ENCODE peak calls at places on chromosomes 5 and 9, in five cellular contexts. Q is adrenal gland; K is A549; Z is CD4-positive, alpha-beta memory T cell; W is ovary. A is an unnamed sample.

GRCh38 chr5:43042176-43042625 is 2.1 kb upstream of the ANXA2R start:
- DNase-seq in Q (peak; percentile 85), K (peak; percentile 35), Z (peak; percentile 90), W (peak; percentile 60), A (peak; percentile 80)

GRCh38 chr5:149212203-149212951 is 59.3 kb upstream of the AFAP1L1 start:
- DNase-seq in Q (no peak), K (no peak), Z (no peak), W (no peak), A (no peak)

GRCh38 chr5:78920604-78921003 is 64.5 kb downstream of the ARSB start:
- DNase-seq in Q (no peak), K (no peak), Z (no peak), W (no peak), A (no peak)

GRCh38 chr9:129549684-129550083 is 71.2 kb downstream of the C9orf50 start:
- DNase-seq in Q (peak; percentile 75), K (peak; percentile 38), Z (no peak), W (peak; percentile 80), A (no peak)

GRCh38 chr5:13553896-13554295 is 390.6 kb downstream of the DNAH5 start:
- DNase-seq in Q (no peak), K (peak; percentile 3), Z (no peak), W (no peak), A (peak; percentile 44)

GRCh38 chr5:126369995-126370731 is 53.0 kb upstream of the GRAMD2B start:
- DNase-seq in Q (no peak), K (no peak), Z (no peak), W (no peak), A (peak; percentile 71)

GRCh38 chr5:181114284-181114843 is 16.6 kb downstream of the OR2V1 start:
- DNase-seq in Q (no peak), K (no peak), Z (no peak), W (no peak), A (peak; percentile 26)

GRCh38 chr9:89482950-89483349 is 15.0 kb downstream of the SEMA4D start:
- DNase-seq in Q (peak; percentile 48), K (no peak), Z (no peak), W (no peak), A (no peak)

GRCh38 chr5:98936948-98937715 is 8.3 kb upstream of the CHD1 start:
- DNase-seq in Q (no peak), K (no peak), Z (no peak), W (no peak), A (no peak)

GRCh38 chr5:67809589-67809988 is 406.0 kb upstream of the PIK3R1 start:
- DNase-seq in Q (no peak), K (no peak), Z (no peak), W (no peak), A (no peak)

GRCh38 chr9:123099548-123099947 is 66.1 kb downstream of the GPR21 start:
- DNase-seq in Q (no peak), K (no peak), Z (no peak), W (no peak), A (no peak)

GRCh38 chr5:65161655-65162054 is 320.1 kb downstream of the ADAMTS6 start:
- DNase-seq in Q (no peak), K (no peak), Z (no peak), W (no peak), A (no peak)

GRCh38 chr9:10238087-10238486 is 374.7 kb downstream of the PTPRD start:
- DNase-seq in Q (no peak), K (no peak), Z (no peak), W (no peak), A (no peak)

GRCh38 chr5:84729326-84729725 is 344.6 kb upstream of the EDIL3 start:
- DNase-seq in Q (no peak), K (no peak), Z (no peak), W (no peak), A (no peak)

GRCh38 chr9:137441289-137441934 is at the start of gene ENTPD8:
- DNase-seq in Q (no peak), K (peak; percentile 76), Z (no peak), W (no peak), A (peak; percentile 89)

GRCh38 chr5:125190232-125191051 is 444.0 kb upstream of the ZNF608 start:
- DNase-seq in Q (no peak), K (no peak), Z (no peak), W (no peak), A (no peak)

GRCh38 chr5:91928751-91929521 is 545.8 kb upstream of the ARRDC3 start:
- DNase-seq in Q (no peak), K (peak; percentile 19), Z (no peak), W (no peak), A (no peak)

GRCh38 chr9:92133949-92134604 is 18.9 kb upstream of the SPTLC1 start:
- DNase-seq in Q (peak; percentile 95), K (peak; percentile 88), Z (peak; percentile 64), W (peak; percentile 78), A (peak; percentile 85)

GRCh38 chr5:179769796-179770195 is 24.0 kb upstream of the LTC4S start:
- DNase-seq in Q (no peak), K (no peak), Z (no peak), W (no peak), A (no peak)
- H3K4me1 ChIP-seq in Q (peaks cover 17% of the 10 kb centered on the region), K (peaks cover 18% of the 10 kb centered on the region), Z (peaks cover 4% of the 10 kb centered on the region), W (no peaks in the 10 kb centered on the region), A (peaks cover 27% of the 10 kb centered on the region)

GRCh38 chr5:172692451-172692850 is 51.4 kb downstream of the NEURL1B start:
- DNase-seq in Q (no peak), K (no peak), Z (no peak), W (no peak), A (no peak)

GRCh38 chr5:172689801-172690200 is 48.7 kb downstream of the NEURL1B start:
- DNase-seq in Q (no peak), K (no peak), Z (no peak), W (no peak), A (no peak)

GRCh38 chr5:172692981-172693380 is 51.9 kb downstream of the NEURL1B start:
- DNase-seq in Q (no peak), K (no peak), Z (no peak), W (no peak), A (no peak)

GRCh38 chr5:172690258-172691075 is 49.4 kb downstream of the NEURL1B start:
- DNase-seq in Q (no peak), K (no peak), Z (no peak), W (no peak), A (no peak)

DNA sequence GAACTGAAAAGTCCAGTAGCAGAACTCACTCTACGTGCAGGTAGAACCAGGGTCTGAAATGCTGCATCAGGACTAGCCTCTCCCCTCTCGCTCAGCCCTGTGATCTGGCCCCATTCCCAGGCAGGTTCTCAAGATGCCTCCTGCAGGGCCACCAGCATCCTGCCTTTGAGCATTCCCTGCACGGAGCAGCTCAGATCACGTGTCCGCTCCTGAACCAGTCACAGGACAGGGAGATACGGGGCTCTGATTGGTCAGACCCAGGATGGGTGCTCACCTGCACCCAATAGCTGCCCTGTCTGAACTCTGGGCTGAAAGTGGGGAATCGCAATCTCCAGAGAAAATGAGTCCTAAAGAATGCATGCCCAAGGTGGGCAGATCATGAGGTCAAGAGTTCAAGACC is 50.8 kb downstream of the NEURL1B start:
- DNase-seq in Q (no peak), K (no peak), Z (no peak), W (no peak), A (peak; percentile 44)
- H3K4me1 ChIP-seq in Q (peaks cover 3% of the 10 kb centered on the region), K (peaks cover under 1% of the 10 kb centered on the region), Z (peaks cover 19% of the 10 kb centered on the region), W (peaks cover 28% of the 10 kb centered on the region), A (no peaks in the 10 kb centered on the region)

GRCh38 chr9:113973226-113973625 is 97.1 kb downstream of the ZNF618 start:
- DNase-seq in Q (no peak), K (no peak), Z (no peak), W (no peak), A (no peak)
- H3K4me1 ChIP-seq in Q (no peaks in the 10 kb centered on the region), K (peaks cover 20% of the 10 kb centered on the region), Z (no peaks in the 10 kb centered on the region), W (peaks cover 15% of the 10 kb centered on the region), A (no peaks in the 10 kb centered on the region)

DNA sequence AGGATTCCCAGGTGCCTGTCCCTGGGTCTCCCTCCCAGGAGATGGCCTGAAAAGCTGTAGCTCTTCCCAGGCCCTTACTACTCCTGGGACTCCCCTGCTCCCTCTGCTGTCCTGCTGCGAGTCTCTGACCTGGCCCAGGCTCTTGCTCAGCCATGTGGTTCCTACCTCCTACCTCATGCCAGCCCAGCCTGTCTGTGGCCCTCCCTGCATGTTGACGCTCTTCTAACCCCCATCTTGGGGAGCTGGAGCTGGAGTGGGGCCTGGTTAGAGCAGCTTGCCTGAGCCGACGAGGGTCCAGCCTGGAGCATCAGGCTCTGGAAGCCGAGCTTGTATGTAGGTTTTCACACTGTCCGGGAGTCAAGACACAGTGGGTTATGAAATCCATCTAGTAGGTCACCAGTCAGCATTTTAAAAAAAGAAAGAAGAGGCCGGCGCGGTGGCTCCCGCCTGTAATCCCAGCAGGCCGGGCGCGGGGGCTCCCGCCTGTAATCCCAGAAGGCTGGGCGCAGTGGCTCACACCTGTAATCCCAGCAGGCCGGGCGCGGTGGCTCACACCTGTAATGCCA is 244.4 kb downstream of the FANCC start:
- DNase-seq in Q (peak; percentile 52), K (no peak), Z (no peak), W (no peak), A (no peak)
- H3K4me1 ChIP-seq in Q (no peaks in the 10 kb centered on the region), K (peaks cover 100% of the 10 kb centered on the region), Z (no peaks in the 10 kb centered on the region), W (peaks cover 14% of the 10 kb centered on the region), A (no peaks in the 10 kb centered on the region)

GRCh38 chr9:34521406-34522045 is 1.3 kb downstream of the ENHO start:
- DNase-seq in Q (no peak), K (no peak), Z (no peak), W (no peak), A (no peak)

GRCh38 chr9:34522091-34522887 is 501 bp downstream of the ENHO start:
- DNase-seq in Q (peak; percentile 58), K (no peak), Z (no peak), W (no peak), A (no peak)

GRCh38 chr9:34519321-34520020 is 3.3 kb downstream of the ENHO start:
- DNase-seq in Q (no peak), K (no peak), Z (no peak), W (no peak), A (no peak)

GRCh38 chr9:34520096-34520495 is 2.7 kb downstream of the ENHO start:
- DNase-seq in Q (no peak), K (no peak), Z (no peak), W (no peak), A (no peak)

GRCh38 chr9:34520505-34521385 is 2.0 kb downstream of the ENHO start:
- DNase-seq in Q (no peak), K (no peak), Z (no peak), W (no peak), A (no peak)
- H3K4me1 ChIP-seq in Q (no peaks in the 10 kb centered on the region), K (peaks cover 8% of the 10 kb centered on the region), Z (peaks cover 12% of the 10 kb centered on the region), W (peaks cover 5% of the 10 kb centered on the region), A (peaks cover 9% of the 10 kb centered on the region)